ENCODE peak calls at places on chromosomes 4 and X, in four cellular contexts. G, J, H and W are unnamed samples.

GRCh38 chrX:47169726-47170515 is 23.7 kb upstream of the UBA1 start:
- DNase-seq in G (peak; percentile 26), J (no peak), H (no peak), W (no peak)

GRCh38 chr4:68259191-68259590 is 13.7 kb upstream of the TMPRSS11B start:
- DNase-seq in H (no peak), G (no peak), J (no peak), W (no peak)

GRCh38 chr4:154450971-154451370 is 40.6 kb downstream of the DCHS2 start:
- DNase-seq in H (no peak), J (no peak), G (no peak), W (no peak)

GRCh38 chr4:71216316-71216959 is 122.4 kb upstream of the SLC4A4 start:
- DNase-seq in J (no peak), H (no peak), G (no peak), W (no peak)

GRCh38 chrX:30488092-30488491 is 89.5 kb downstream of the TASL start:
- DNase-seq in H (no peak), J (no peak), G (peak; percentile 15), W (no peak)

GRCh38 chr4:98623126-98623802 is 35.1 kb downstream of the TSPAN5 start:
- DNase-seq in J (no peak), G (no peak), H (no peak), W (no peak)

GRCh38 chrX:55039471-55039870 is 8.7 kb upstream of the ALAS2 start:
- DNase-seq in H (no peak), G (no peak), J (no peak), W (no peak)

GRCh38 chr4:26321326-26322276 is 787 bp downstream of the RBPJ start:
- DNase-seq in J (no peak), G (peak; percentile 48), H (peak; percentile 15), W (peak; percentile 16)

GRCh38 chr4:159698336-159698735 is 595.5 kb downstream of the RAPGEF2 start:
- DNase-seq in J (no peak), H (no peak), G (no peak), W (no peak)

GRCh38 chr4:156974264-156974663 is 2.7 kb upstream of the PDGFC start:
- DNase-seq in G (no peak), H (no peak), J (no peak), W (no peak)

GRCh38 chr4:83889802-83890201 is 353.9 kb downstream of the GPAT3 start:
- DNase-seq in J (no peak), G (no peak), H (no peak), W (no peak)

GRCh38 chrX:130826249-130826648 is 76.8 kb downstream of the ENOX2 start:
- DNase-seq in H (no peak), J (no peak), G (no peak), W (no peak)

GRCh38 chr4:174152717-174153466 is 130.6 kb downstream of the FBXO8 start:
- DNase-seq in G (no peak), J (no peak), H (no peak), W (no peak)

GRCh38 chr4:122583906-122584305 is 37.0 kb downstream of the IL21 start:
- DNase-seq in G (peak; percentile 11), H (no peak), J (no peak), W (no peak)

GRCh38 chr4:80206541-80207171 is 9.4 kb downstream of the PRDM8 start:
- DNase-seq in J (peak; percentile 62), H (no peak), G (no peak), W (no peak)

GRCh38 chrX:37905436-37906147 is 58.2 kb upstream of the DYNLT3 start:
- DNase-seq in J (peak; percentile 51), H (no peak), G (peak; percentile 63), W (no peak)

GRCh38 chrX:123859409-123859827 is 435 bp upstream of the XIAP start:
- DNase-seq in G (no peak), J (no peak), H (peak; percentile 69), W (peak; percentile 70)

GRCh38 chr4:38144029-38144428 is 183.8 kb downstream of the PTTG2 start:
- DNase-seq in H (no peak), J (no peak), G (no peak), W (no peak)

GRCh38 chrX:151974336-151975227 is at the start of gene GABRE:
- DNase-seq in H (peak; percentile 50), J (peak; percentile 68), G (peak; percentile 72), W (no peak)

GRCh38 chr4:122739174-122739573 is 6.7 kb downstream of the BBS12 start:
- DNase-seq in G (no peak), H (no peak), J (no peak), W (no peak)

GRCh38 chr4:79455216-79455615 is 47.2 kb upstream of the GK2 start:
- DNase-seq in G (no peak), H (no peak), J (no peak), W (no peak)

GRCh38 chr4:92535599-92535998 is 231.8 kb downstream of the GRID2 start:
- DNase-seq in G (no peak), H (no peak), J (peak; percentile 19), W (no peak)

GRCh38 chr4:40434126-40434692 is 99.1 kb downstream of the CHRNA9 start:
- DNase-seq in H (no peak), G (no peak), J (no peak), W (no peak)

GRCh38 chr4:17096692-17097091 is 198.2 kb upstream of the LDB2 start:
- DNase-seq in G (no peak), J (no peak), H (no peak), W (no peak)

GRCh38 chrX:41779941-41780340 is 56.0 kb downstream of the GPR82 start:
- DNase-seq in G (no peak), H (no peak), J (no peak), W (no peak)

GRCh38 chr4:52248836-52249235 is 197.7 kb downstream of the SPATA18 start:
- DNase-seq in G (no peak), J (no peak), H (no peak), W (no peak)

GRCh38 chr4:99349338-99349737 is 3.2 kb downstream of the ADH1C start:
- DNase-seq in G (no peak), H (no peak), J (no peak), W (no peak)

GRCh38 chr4:76611611-76612010 is 176.6 kb downstream of the SHROOM3 start:
- DNase-seq in H (peak; percentile 38), G (peak; percentile 56), J (no peak), W (no peak)

GRCh38 chr4:142582340-142582739 is 263.8 kb downstream of the INPP4B start:
- DNase-seq in H (no peak), J (no peak), G (no peak), W (no peak)

GRCh38 chrX:6468716-6469115 is 66.2 kb downstream of the VCX3A start:
- DNase-seq in G (peak; percentile 18), J (no peak), H (no peak), W (no peak)

GRCh38 chrX:19772306-19772705 is 115.1 kb downstream of the SH3KBP1 start:
- DNase-seq in J (no peak), H (no peak), G (no peak), W (no peak)

GRCh38 chr4:41346306-41347061 is 89.8 kb downstream of the UCHL1 start:
- DNase-seq in J (no peak), G (peak; percentile 21), H (no peak), W (no peak)

GRCh38 chrX:24133280-24133679 is 16.2 kb upstream of the ZFX start:
- DNase-seq in H (no peak), G (no peak), J (no peak), W (no peak)

GRCh38 chrX:103565752-103566151 is 19.6 kb upstream of the TCEAL4 start:
- DNase-seq in J (no peak), H (no peak), G (peak; percentile 61), W (no peak)

GRCh38 chrX:25017667-25018247 is 2.0 kb upstream of the ARX start:
- DNase-seq in G (no peak), H (peak; percentile 70), J (no peak), W (no peak)

GRCh38 chrX:133749951-133750350 is 235.4 kb downstream of the GPC3 start:
- DNase-seq in G (no peak), H (no peak), J (no peak), W (no peak)

GRCh38 chr4:77671051-77671450 is 65.4 kb downstream of the CXCL13 start:
- DNase-seq in H (no peak), G (no peak), J (no peak), W (no peak)

GRCh38 chr4:89420507-89420906 is 112.9 kb upstream of the GPRIN3 start:
- DNase-seq in J (no peak), H (no peak), G (no peak), W (no peak)

GRCh38 chrX:10681167-10681566 is 60.8 kb upstream of the MID1 start:
- DNase-seq in J (no peak), G (no peak), H (no peak), W (no peak)
- H3K27me3 ChIP-seq in J (no peaks in the 10 kb centered on the region), G (no peaks in the 10 kb centered on the region), H (no peaks in the 10 kb centered on the region), W (no peaks in the 10 kb centered on the region)

DNA sequence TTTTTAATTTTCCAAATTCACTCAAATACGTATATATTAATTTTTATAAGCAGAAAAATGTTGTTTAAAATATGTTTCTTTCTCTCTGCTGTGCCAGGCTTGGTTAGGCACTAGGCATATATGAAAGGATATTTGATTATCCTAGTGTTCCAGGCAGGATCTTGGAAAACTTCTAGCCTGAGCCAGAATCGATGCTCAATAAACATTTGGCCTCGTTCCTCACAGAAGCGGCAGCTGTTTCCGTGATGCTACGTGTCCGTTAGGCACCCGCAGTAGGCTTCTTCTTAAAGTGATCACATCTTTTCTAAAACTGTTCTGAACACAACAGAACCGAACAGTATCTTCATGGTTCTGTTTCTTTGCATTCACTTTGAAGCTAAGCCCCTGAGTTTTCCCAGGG is 50.1 kb upstream of the CRMP1 start:
- DNase-seq in H (no peak), J (no peak), G (no peak), W (no peak)
- TF ChIP-seq CTCF in H (no peak), J (no peak), G (no peak), W (no peak)

GRCh38 chr4:147739239-147739823 is 7.4 kb downstream of the ARHGAP10 start:
- DNase-seq in H (no peak), J (no peak), G (no peak), W (no peak)
- H3K27me3 ChIP-seq in H (no peaks in the 10 kb centered on the region), J (no peaks in the 10 kb centered on the region), G (no peaks in the 10 kb centered on the region), W (no peaks in the 10 kb centered on the region)

GRCh38 chrX:98203800-98204199 is 1320.1 kb downstream of the RPA4 start:
- DNase-seq in H (no peak), G (no peak), J (no peak), W (no peak)

GRCh38 chrX:98207947-98208346 is 1324.2 kb downstream of the RPA4 start:
- DNase-seq in H (no peak), J (no peak), G (no peak), W (no peak)
- TF ChIP-seq CTCF in H (no peak), J (no peak), G (no peak), W (no peak)

GRCh38 chr4:74968456-74969164 is 35.7 kb downstream of the PARM1 start:
- DNase-seq in H (no peak), G (no peak), J (no peak), W (no peak)
- H3K27me3 ChIP-seq in H (no peaks in the 10 kb centered on the region), G (no peaks in the 10 kb centered on the region), J (no peaks in the 10 kb centered on the region), W (no peaks in the 10 kb centered on the region)

GRCh38 chr4:4726051-4726450 is 133.4 kb upstream of the MSX1 start:
- DNase-seq in G (no peak), H (no peak), J (no peak), W (no peak)
- TF ChIP-seq CTCF in G (peak; percentile 11), H (no peak), J (no peak), W (no peak)

GRCh38 chr4:47733506-47733905 is 104.4 kb downstream of the CORIN start:
- DNase-seq in H (no peak), J (no peak), G (peak; percentile 12), W (no peak)

GRCh38 chr4:47731182-47731581 is 106.7 kb downstream of the CORIN start:
- DNase-seq in J (no peak), H (no peak), G (no peak), W (no peak)

GRCh38 chr4:47729086-47729763 is 108.6 kb downstream of the CORIN start:
- DNase-seq in J (no peak), G (no peak), H (no peak), W (no peak)
- H3K27me3 ChIP-seq in J (no peaks in the 10 kb centered on the region), G (no peaks in the 10 kb centered on the region), H (no peaks in the 10 kb centered on the region), W (no peaks in the 10 kb centered on the region)

GRCh38 chr4:67122029-67122428 is 423.3 kb downstream of the CENPC start:
- DNase-seq in G (peak; percentile 53), H (no peak), J (no peak), W (no peak)
- TF ChIP-seq CTCF in G (peak; percentile 47), H (no peak), J (no peak), W (no peak)